ENCODE peak calls at places on chromosome 19, in seven cellular contexts. B is GM06990, Z is left ventricle myocardium inferior, O is tibial artery, H is BE2C, T is transverse colon, C is AG04450. Q is an unnamed sample. For H3K27me3, the result is how much of the 10 kb centered on the place peaks cover.

GRCh38 chr19:42168206-42168605 is 36.0 kb upstream of the POU2F2 start:
- DNase-seq in B (no peak), C (no peak), H (no peak), T (no peak), O (no peak), Z (no peak), Q (no peak)

GRCh38 chr19:17526922-17527321 is 15.5 kb downstream of the PGLS start:
- DNase-seq in C (no peak), Z (no peak), O (no peak), B (peak), H (no peak), T (peak), Q (no peak)

GRCh38 chr19:19110410-19111137 is 27.7 kb downstream of the TMEM161A start:
- DNase-seq in H (peak), T (no peak), Z (no peak), C (no peak), B (peak), O (no peak), Q (no peak)

GRCh38 chr19:50178320-50178719 is 15.2 kb upstream of the IZUMO2 start:
- DNase-seq in Z (no peak), H (no peak), C (no peak), O (no peak), T (peak), B (peak), Q (no peak)

GRCh38 chr19:54646331-54646841 is 16.1 kb downstream of the LILRB1 start:
- DNase-seq in H (no peak), T (no peak), C (no peak), Z (no peak), O (no peak), B (no peak), Q (no peak)

GRCh38 chr19:19405919-19406877 is 723 bp downstream of the GATAD2A start:
- DNase-seq in C (no peak), Z (peak), B (peak), T (peak), O (peak), H (peak), Q (no peak)

GRCh38 chr19:7500811-7501450 is 12.1 kb upstream of the PEX11G start:
- DNase-seq in H (peak), Z (no peak), O (no peak), B (no peak), T (peak), C (no peak), Q (no peak)

GRCh38 chr19:13748169-13748884 is 16.0 kb upstream of the MRI1 start:
- DNase-seq in Z (no peak), C (no peak), O (no peak), H (no peak), B (no peak), T (peak), Q (no peak)

GRCh38 chr19:17441241-17442135 is 7.0 kb downstream of the TMEM221 start:
- DNase-seq in H (peak), O (no peak), C (no peak), Z (no peak), B (no peak), T (no peak), Q (no peak)

GRCh38 chr19:45798995-45799517 is 6.4 kb upstream of the DMWD start:
- DNase-seq in T (peak), C (peak), O (no peak), H (peak), Z (peak), B (peak), Q (no peak)

DNA sequence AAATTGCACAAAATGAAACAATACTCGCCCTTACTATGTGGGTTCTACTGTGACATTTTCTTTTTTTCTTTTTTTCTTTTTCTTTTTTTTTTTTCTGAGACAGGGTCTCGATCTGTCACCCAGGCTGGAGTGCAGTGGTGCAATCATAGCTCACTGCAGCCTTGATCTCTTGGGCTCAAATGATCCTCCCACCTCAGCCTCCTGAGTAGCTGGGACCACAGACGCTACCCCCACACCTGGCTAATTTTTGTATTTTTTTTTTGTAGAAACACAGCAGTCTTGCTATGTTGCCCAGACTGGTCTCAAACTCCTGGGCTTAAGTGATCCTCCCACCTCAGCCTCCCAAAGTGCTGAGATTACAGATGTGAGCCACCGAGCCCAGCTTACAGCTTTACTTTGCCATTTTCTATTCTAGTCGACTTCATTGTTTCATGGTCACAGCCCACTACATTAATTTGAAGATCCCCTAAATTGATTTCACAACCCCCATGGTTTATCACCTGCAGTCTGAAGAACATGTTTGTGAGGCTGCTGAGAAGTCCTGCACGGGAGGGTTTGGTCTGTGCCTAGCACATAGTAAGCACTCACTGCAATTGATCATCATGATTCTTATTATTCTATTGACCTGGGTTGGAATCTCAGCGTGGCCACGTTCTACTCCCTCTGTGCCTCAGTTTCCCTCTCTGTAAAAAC is 3.8 kb downstream of the BCL3 start:
- DNase-seq in B (no peak), Z (no peak), H (no peak), T (no peak), C (no peak), O (no peak), Q (no peak)
- H3K27me3 ChIP-seq in B (under half), Z (under half), H (under half), T (under half), C (under half), O (under half), Q (under half)

GRCh38 chr19:1007399-1007745 is 7.2 kb downstream of the GRIN3B start:
- DNase-seq in H (no peak), B (no peak), Z (no peak), C (no peak), T (no peak), O (no peak), Q (no peak)

GRCh38 chr19:1009043-1009975 is 9.1 kb downstream of the GRIN3B start:
- DNase-seq in T (peak), C (peak), B (no peak), O (no peak), Z (no peak), H (no peak), Q (peak)

GRCh38 chr19:1007852-1008251 is 7.6 kb downstream of the GRIN3B start:
- DNase-seq in C (no peak), H (no peak), B (no peak), O (no peak), T (no peak), Z (no peak), Q (no peak)

GRCh38 chr19:1006711-1007398 is 6.6 kb downstream of the GRIN3B start:
- DNase-seq in H (no peak), O (no peak), T (no peak), B (no peak), C (no peak), Z (no peak), Q (no peak)

GRCh38 chr19:1008268-1009042 is 8.2 kb downstream of the GRIN3B start:
- DNase-seq in T (no peak), B (no peak), O (no peak), H (no peak), Z (no peak), C (no peak), Q (no peak)
- H3K4me3 ChIP-seq in T (no peak), B (no peak), O (no peak), H (no peak), Z (no peak), C (peak), Q (no peak)

GRCh38 chr19:55676889-55677505 is 2.0 kb downstream of the EPN1 start:
- DNase-seq in T (no peak), O (no peak), C (no peak), Z (no peak), H (no peak), B (no peak), Q (no peak)

GRCh38 chr19:55675661-55676354 is 782 bp downstream of the EPN1 start:
- DNase-seq in C (no peak), B (peak), Z (no peak), H (no peak), O (no peak), T (no peak), Q (no peak)

GRCh38 chr19:55677572-55678028 is 2.6 kb downstream of the EPN1 start:
- DNase-seq in C (no peak), B (peak), O (no peak), Z (no peak), H (peak), T (no peak), Q (no peak)

GRCh38 chr19:55674841-55675660 is at the start of gene EPN1:
- DNase-seq in B (peak), T (peak), H (peak), O (peak), C (peak), Z (peak), Q (peak)

GRCh38 chr19:55676384-55676783 is 1.4 kb downstream of the EPN1 start:
- DNase-seq in Z (no peak), C (no peak), H (no peak), T (no peak), B (no peak), O (no peak), Q (no peak)
- TF ChIP-seq CTCF in Z (no peak), C (peak), H (no peak), T (no peak), B (peak), O (no peak), Q (peak)

GRCh38 chr19:58393725-58394033 is 1.8 kb upstream of the RNF225 start:
- DNase-seq in H (no peak), T (no peak), O (no peak), B (no peak), Z (no peak), C (no peak), Q (no peak)

GRCh38 chr19:58395220-58395978 is at the start of gene RNF225:
- DNase-seq in T (peak), C (no peak), B (no peak), O (no peak), H (peak), Z (no peak), Q (no peak)

GRCh38 chr19:58395979-58396627 is 647 bp downstream of the RNF225 start:
- DNase-seq in Z (no peak), C (no peak), H (no peak), B (no peak), T (no peak), O (no peak), Q (no peak)

GRCh38 chr19:58392945-58393724 is 2.3 kb upstream of the RNF225 start:
- DNase-seq in H (no peak), O (no peak), B (no peak), Z (no peak), C (no peak), T (no peak), Q (no peak)

DNA sequence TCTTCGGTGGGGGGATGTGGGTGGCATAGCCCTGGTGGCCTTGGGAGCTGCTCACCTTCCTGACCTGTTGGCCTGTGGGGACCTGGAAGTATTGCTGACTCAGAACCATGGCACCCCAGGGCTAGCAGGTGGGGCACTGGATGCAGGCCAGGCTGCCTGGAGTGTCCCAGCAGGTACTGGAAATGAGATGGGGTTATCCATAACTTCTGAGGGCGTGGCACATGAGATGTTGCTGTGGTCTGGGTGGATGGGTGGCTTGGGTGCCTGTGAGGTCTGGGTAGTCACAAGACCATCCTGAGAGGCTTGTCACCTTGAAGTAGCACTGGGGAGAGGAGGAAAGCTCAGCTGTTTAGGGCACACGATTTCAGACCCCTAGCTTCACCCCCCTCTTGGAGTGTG is 636 bp upstream of the RNF225 start:
- DNase-seq in B (no peak), H (no peak), C (no peak), Z (no peak), O (no peak), T (no peak), Q (no peak)
- H3K27me3 ChIP-seq in B (under half), H (under half), C (under half), Z (under half), O (under half), T (under half), Q (under half)

GRCh38 chr19:11887247-11887617 is 350 bp upstream of the ZNF69 start:
- DNase-seq in B (no peak), C (no peak), Z (no peak), O (no peak), H (no peak), T (no peak), Q (no peak)
- H3K4me3 ChIP-seq in B (peak), C (peak), Z (peak), O (peak), H (peak), T (peak), Q (peak)

DNA sequence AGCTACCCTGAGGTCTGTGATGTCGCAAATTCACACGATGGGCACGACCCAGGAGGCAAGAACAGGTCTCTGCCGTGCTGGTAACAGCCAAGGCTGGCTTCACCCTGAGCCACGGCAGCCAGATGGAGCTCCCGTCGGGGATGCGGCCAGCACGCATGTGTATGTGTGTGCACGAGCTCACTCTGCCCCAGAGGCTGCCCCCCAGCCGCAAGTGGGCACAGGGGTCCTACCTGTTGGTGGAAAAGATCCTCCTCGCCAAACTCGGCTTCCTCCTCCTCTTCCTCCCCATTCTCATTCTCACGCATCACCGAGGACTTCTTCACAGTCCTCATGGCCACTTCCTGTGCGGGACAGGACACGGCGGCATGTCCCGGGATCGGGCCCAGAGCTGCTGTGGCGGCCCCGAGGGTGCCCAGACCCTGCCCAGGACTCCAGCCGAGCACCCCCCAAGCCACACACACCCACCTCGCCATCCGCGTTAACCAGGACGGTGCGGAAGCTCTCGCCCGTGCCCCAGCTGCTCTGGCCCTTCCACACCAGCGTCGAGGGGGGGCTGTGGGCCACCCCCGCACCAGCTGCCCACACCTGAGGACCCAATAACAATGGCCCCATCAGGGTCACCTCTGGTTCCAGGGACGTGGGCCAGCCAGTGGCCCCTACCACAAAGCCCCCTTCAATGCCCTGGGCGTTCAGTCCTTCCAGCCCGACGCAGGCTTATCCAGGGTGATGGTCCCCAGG is 4.1 kb upstream of the TIMM13 start:
- DNase-seq in B (no peak), Z (no peak), O (no peak), T (no peak), C (no peak), H (no peak), Q (no peak)
- TF ChIP-seq CTCF in B (no peak), Z (no peak), O (no peak), T (no peak), C (no peak), H (no peak), Q (no peak)

GRCh38 chr19:38362076-38362945 is 12.1 kb upstream of the PSMD8 start:
- DNase-seq in C (no peak), B (peak), Z (peak), O (peak), H (peak), T (peak), Q (no peak)

GRCh38 chr19:38360839-38361631 is 13.3 kb upstream of the PSMD8 start:
- DNase-seq in C (no peak), B (no peak), O (no peak), T (no peak), Z (no peak), H (no peak), Q (no peak)

GRCh38 chr19:38359242-38360021 is 14.9 kb upstream of the PSMD8 start:
- DNase-seq in O (no peak), T (no peak), H (no peak), B (no peak), Z (no peak), C (no peak), Q (no peak)

GRCh38 chr19:38361633-38362075 is 12.7 kb upstream of the PSMD8 start:
- DNase-seq in B (peak), Z (peak), H (peak), T (peak), C (no peak), O (peak), Q (no peak)

DNA sequence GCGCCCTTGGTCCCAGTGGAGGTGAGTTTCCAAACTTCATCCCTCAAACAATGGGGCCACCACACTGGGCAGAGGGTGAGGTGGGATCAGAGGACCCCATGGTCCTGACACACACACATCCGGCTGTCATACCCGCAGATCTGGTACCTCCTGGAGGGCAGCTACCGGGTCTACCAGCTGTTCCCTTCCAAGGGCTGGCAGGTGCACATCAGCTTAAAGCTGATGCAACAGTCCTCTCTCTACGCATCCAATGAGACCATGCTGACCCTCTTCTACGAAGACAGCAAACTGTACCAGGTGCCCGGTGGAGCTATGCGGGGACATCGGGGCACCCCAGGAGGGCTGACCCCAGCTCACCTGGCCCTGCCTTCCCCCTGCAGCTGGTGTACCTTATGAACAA is 14.0 kb upstream of the PSMD8 start:
- DNase-seq in B (no peak), T (no peak), Z (no peak), H (no peak), C (no peak), O (no peak), Q (no peak)
- H3K27me3 ChIP-seq in B (under half), T (half or more), Z (half or more), H (under half), C (under half), O (half or more), Q (under half)

GRCh38 chr19:40355975-40356680 is 7.6 kb downstream of the PLD3 start:
- DNase-seq in B (peak), O (no peak), Z (no peak), H (no peak), C (no peak), T (no peak), Q (no peak)
- H3K4me3 ChIP-seq in B (no peak), O (no peak), Z (no peak), H (no peak), C (no peak), T (no peak), Q (no peak)

GRCh38 chr19:11982526-11982925 is 17.7 kb downstream of the ZNF763 start:
- DNase-seq in H (no peak), C (no peak), Z (no peak), T (no peak), O (no peak), B (no peak), Q (no peak)

GRCh38 chr19:11986754-11987153 is 21.9 kb downstream of the ZNF763 start:
- DNase-seq in B (no peak), C (no peak), O (no peak), Z (no peak), H (no peak), T (no peak), Q (no peak)

GRCh38 chr19:11987405-11988231 is 22.8 kb downstream of the ZNF763 start:
- DNase-seq in T (peak), O (peak), H (peak), B (peak), C (peak), Z (peak), Q (peak)

GRCh38 chr19:11989112-11989456 is 24.2 kb downstream of the ZNF763 start:
- DNase-seq in T (no peak), Z (no peak), C (no peak), O (no peak), B (no peak), H (no peak), Q (no peak)

DNA sequence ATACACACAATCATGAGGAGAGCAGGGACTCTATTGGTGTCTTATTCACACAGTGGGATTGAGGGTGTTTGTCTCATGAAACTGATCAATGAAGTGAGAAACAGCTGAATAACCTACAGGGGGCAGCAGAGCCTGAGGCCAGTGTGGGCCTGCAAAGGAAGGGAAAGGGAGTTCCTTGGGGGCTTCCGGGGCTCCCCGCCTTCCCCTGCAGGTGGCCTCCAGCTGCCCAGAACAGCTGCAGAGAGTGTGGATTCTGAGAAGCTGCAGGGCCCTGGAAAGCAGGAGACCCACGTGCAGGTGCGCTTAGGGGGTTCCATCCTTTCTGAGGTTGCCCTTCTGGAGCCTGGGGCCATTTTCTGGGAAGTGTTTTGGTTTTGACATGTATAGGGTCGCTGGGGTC is 20.1 kb downstream of the ZNF763 start:
- DNase-seq in B (peak), Z (no peak), H (peak), O (no peak), C (no peak), T (no peak), Q (no peak)
- TF ChIP-seq CTCF in B (peak), Z (peak), H (peak), O (no peak), C (peak), T (no peak), Q (peak)